ENCODE peak calls at places on chromosomes 4 and X, in four cellular contexts. K, W, V and G are unnamed samples.

GRCh38 chr4:8352368-8353157 is 83.0 kb downstream of the HTRA3 start:
- DNase-seq in V (no peak), W (no peak), K (no peak), G (no peak)

GRCh38 chr4:48194986-48195773 is 61.1 kb upstream of the TXK start:
- DNase-seq in V (peak), K (peak), W (no peak), G (no peak)

GRCh38 chr4:147492761-147493160 is 11.9 kb downstream of the EDNRA start:
- DNase-seq in W (peak), K (no peak), V (peak), G (no peak)

GRCh38 chr4:114607086-114607485 is 8.5 kb downstream of the UGT8 start:
- DNase-seq in V (no peak), K (no peak), W (no peak), G (no peak)

GRCh38 chr4:156547439-156547838 is 424.2 kb downstream of the PDGFC start:
- DNase-seq in V (peak), W (peak), K (peak), G (peak)

GRCh38 chr4:681736-682451 is 7.1 kb downstream of the SLC49A3 start:
- DNase-seq in K (no peak), W (peak), V (no peak), G (peak)

GRCh38 chr4:120749445-120750151 is 172.9 kb downstream of the PRDM5 start:
- DNase-seq in K (no peak), W (no peak), V (no peak), G (no peak)

GRCh38 chr4:190014771-190015537 is 12.1 kb downstream of the FRG2 start:
- DNase-seq in W (no peak), K (no peak), V (no peak), G (no peak)

GRCh38 chrX:78979789-78980464 is 34.7 kb downstream of the P2RY10 start:
- DNase-seq in V (peak), W (no peak), K (peak), G (no peak)

GRCh38 chr4:86508436-86508835 is 85.7 kb upstream of the PTPN13 start:
- DNase-seq in K (peak), W (peak), V (peak), G (no peak)

GRCh38 chrX:65528705-65529340 is 5.8 kb downstream of the LAS1L start:
- DNase-seq in V (peak), W (peak), K (peak), G (peak)

GRCh38 chr4:153082322-153083301 is 121.6 kb upstream of the TRIM2 start:
- DNase-seq in W (no peak), V (no peak), K (peak), G (no peak)

GRCh38 chr4:102554482-102554881 is 53.3 kb downstream of the NFKB1 start:
- DNase-seq in K (no peak), V (peak), W (peak), G (no peak)

GRCh38 chrX:96480081-96480480 is 204.6 kb upstream of the DIAPH2 start:
- DNase-seq in K (peak), V (peak), W (peak), G (no peak)

GRCh38 chrX:68789966-68790365 is 38.9 kb upstream of the EFNB1 start:
- DNase-seq in K (no peak), W (no peak), V (no peak), G (no peak)

GRCh38 chr4:24781999-24782745 is 13.2 kb upstream of the SOD3 start:
- DNase-seq in K (no peak), V (no peak), W (no peak), G (no peak)

GRCh38 chrX:40166582-40166981 is 68.8 kb upstream of the BCOR start:
- DNase-seq in V (peak), W (peak), K (no peak), G (no peak)

GRCh38 chr4:2977116-2978097 is 14.0 kb downstream of the GRK4 start:
- DNase-seq in V (peak), K (peak), W (peak), G (peak)

GRCh38 chr4:41693629-41694028 is 54.9 kb downstream of the PHOX2B start:
- DNase-seq in W (peak), V (peak), K (peak), G (peak)

GRCh38 chrX:150219374-150220185 is 143.5 kb upstream of the MAMLD1 start:
- DNase-seq in V (peak), K (peak), W (peak), G (no peak)

GRCh38 chr4:52877694-52878093 is 15.6 kb downstream of the RASL11B start:
- DNase-seq in K (no peak), W (no peak), V (no peak), G (no peak)

GRCh38 chr4:45662996-45663395 is 460.9 kb downstream of the GABRG1 start:
- DNase-seq in K (peak), V (peak), W (peak), G (peak)